ENCODE peak calls at places on chromosomes 3 and 15, in eight cellular contexts. One of them, this sample, is unnamed.

GRCh38 chr3:187802928-187803259 is 57.6 kb upstream of the BCL6 start:
- DNase-seq in GM23248: no peak
- DNase-seq in OCI-LY7: no peak
- DNase-seq in CD8-positive, alpha-beta memory T cell: no peak
- DNase-seq in DND-41: no peak
- DNase-seq in neuronal stem cell: no peak
- DNase-seq in upper lobe of left lung: no peak
- DNase-seq in A673: no peak
- DNase-seq in this sample: no peak

GRCh38 chr3:124157748-124158147 is 165.8 kb upstream of the ROPN1 start:
- DNase-seq in CD8-positive, alpha-beta memory T cell: no peak
- DNase-seq in A673: no peak
- DNase-seq in GM23248: no peak
- DNase-seq in neuronal stem cell: no peak
- DNase-seq in DND-41: no peak
- DNase-seq in OCI-LY7: no peak
- DNase-seq in upper lobe of left lung: no peak
- DNase-seq in this sample: no peak

GRCh38 chr3:10198761-10199688 is 34.3 kb downstream of the IRAK2 start:
- DNase-seq in DND-41: peak; percentile 23
- DNase-seq in CD8-positive, alpha-beta memory T cell: peak; percentile 51
- DNase-seq in upper lobe of left lung: no peak
- DNase-seq in A673: no peak
- DNase-seq in neuronal stem cell: no peak
- DNase-seq in GM23248: peak; percentile 83
- DNase-seq in OCI-LY7: peak; percentile 82
- DNase-seq in this sample: peak; percentile 64

GRCh38 chr3:16512435-16513140 is 911 bp downstream of the RFTN1 start:
- DNase-seq in upper lobe of left lung: peak; percentile 88
- DNase-seq in A673: no peak
- DNase-seq in DND-41: peak; percentile 75
- DNase-seq in OCI-LY7: peak; percentile 88
- DNase-seq in neuronal stem cell: no peak
- DNase-seq in CD8-positive, alpha-beta memory T cell: peak; percentile 35
- DNase-seq in GM23248: peak; percentile 76
- DNase-seq in this sample: peak; percentile 58

GRCh38 chr3:163071684-163072083 is 1575.1 kb downstream of the OTOL1 start:
- DNase-seq in OCI-LY7: no peak
- DNase-seq in neuronal stem cell: no peak
- DNase-seq in CD8-positive, alpha-beta memory T cell: no peak
- DNase-seq in A673: peak; percentile 44
- DNase-seq in DND-41: no peak
- DNase-seq in upper lobe of left lung: no peak
- DNase-seq in GM23248: peak; percentile 48
- DNase-seq in this sample: no peak

GRCh38 chr3:66208189-66208588 is 12.6 kb upstream of the SLC25A26 start:
- DNase-seq in CD8-positive, alpha-beta memory T cell: no peak
- DNase-seq in GM23248: no peak
- DNase-seq in neuronal stem cell: no peak
- DNase-seq in OCI-LY7: no peak
- DNase-seq in DND-41: no peak
- DNase-seq in upper lobe of left lung: no peak
- DNase-seq in A673: no peak
- DNase-seq in this sample: no peak

GRCh38 chr3:173191611-173192010 is 50.6 kb upstream of the SPATA16 start:
- DNase-seq in GM23248: peak; percentile 14
- DNase-seq in CD8-positive, alpha-beta memory T cell: no peak
- DNase-seq in OCI-LY7: no peak
- DNase-seq in neuronal stem cell: no peak
- DNase-seq in A673: peak; percentile 86
- DNase-seq in upper lobe of left lung: no peak
- DNase-seq in DND-41: no peak
- DNase-seq in this sample: no peak

GRCh38 chr3:5205165-5205941 is 17.8 kb downstream of the EDEM1 start:
- DNase-seq in upper lobe of left lung: no peak
- DNase-seq in CD8-positive, alpha-beta memory T cell: no peak
- DNase-seq in A673: no peak
- DNase-seq in DND-41: no peak
- DNase-seq in GM23248: peak; percentile 73
- DNase-seq in neuronal stem cell: no peak
- DNase-seq in OCI-LY7: no peak
- DNase-seq in this sample: no peak

GRCh38 chr3:129120254-129121004 is 1.2 kb downstream of the RAB43 start:
- DNase-seq in DND-41: peak; percentile 96
- DNase-seq in upper lobe of left lung: peak; percentile 87
- DNase-seq in CD8-positive, alpha-beta memory T cell: peak; percentile 81
- DNase-seq in GM23248: peak; percentile 95
- DNase-seq in OCI-LY7: peak; percentile 97
- DNase-seq in neuronal stem cell: peak; percentile 55
- DNase-seq in A673: peak; percentile 89
- DNase-seq in this sample: peak; percentile 95

DNA sequence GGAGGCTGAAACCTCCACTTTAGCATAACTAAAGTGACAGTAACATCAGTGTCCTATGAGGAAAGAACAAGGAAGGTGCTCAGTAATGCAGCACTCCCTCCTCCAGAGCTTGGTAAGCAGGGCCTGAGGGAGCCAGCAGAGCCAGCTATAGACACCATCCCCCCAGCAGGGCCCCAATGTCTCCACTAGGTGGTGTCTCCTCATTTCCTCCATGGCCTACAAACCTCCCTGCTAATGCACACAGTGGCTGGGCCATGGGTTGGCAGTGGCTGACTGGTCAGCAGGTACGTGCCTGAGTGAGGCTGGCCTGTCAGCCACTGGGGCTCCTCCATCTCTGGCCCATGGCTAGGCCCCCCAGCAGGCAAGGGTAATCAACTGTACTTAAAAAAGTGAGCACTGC is 13.6 kb downstream of the MRPS25 start:
- DNase-seq in A673: peak; percentile 67
- DNase-seq in upper lobe of left lung: no peak
- DNase-seq in DND-41: peak; percentile 58
- DNase-seq in GM23248: peak; percentile 70
- DNase-seq in neuronal stem cell: no peak
- DNase-seq in OCI-LY7: peak; percentile 78
- DNase-seq in CD8-positive, alpha-beta memory T cell: no peak
- DNase-seq in this sample: no peak
- H3K4me3 ChIP-seq in A673: no peak overlapping the region
- H3K4me3 ChIP-seq in upper lobe of left lung: no peak overlapping the region
- H3K4me3 ChIP-seq in DND-41: no peak overlapping the region
- H3K4me3 ChIP-seq in GM23248: no peak overlapping the region
- H3K4me3 ChIP-seq in neuronal stem cell: no peak overlapping the region
- H3K4me3 ChIP-seq in OCI-LY7: peak overlapping the region; percentile 22
- H3K4me3 ChIP-seq in CD8-positive, alpha-beta memory T cell: no peak overlapping the region
- H3K4me3 ChIP-seq in this sample: no peak overlapping the region

DNA sequence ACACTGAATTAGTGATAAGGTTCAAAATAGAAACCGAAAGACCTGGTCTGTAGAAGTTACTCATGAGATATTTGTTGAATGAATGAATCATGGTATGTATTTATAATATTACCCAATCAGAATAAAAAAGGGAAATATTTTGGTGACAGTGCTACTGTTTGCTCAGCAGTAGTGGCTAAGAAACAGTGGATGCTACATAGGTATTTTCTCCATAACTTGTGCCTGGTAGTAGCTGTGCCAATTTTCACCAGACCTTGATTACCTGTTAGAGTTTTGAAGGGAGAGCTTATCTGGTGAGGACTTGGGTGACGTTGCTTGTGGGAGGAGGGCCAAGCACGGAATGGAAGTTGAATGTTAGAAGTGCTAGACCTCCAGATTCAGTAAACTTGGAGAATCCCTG is 14.3 kb downstream of the LIMD1 start:
- DNase-seq in DND-41: no peak
- DNase-seq in OCI-LY7: no peak
- DNase-seq in neuronal stem cell: no peak
- DNase-seq in upper lobe of left lung: no peak
- DNase-seq in GM23248: peak; percentile 75
- DNase-seq in A673: no peak
- DNase-seq in CD8-positive, alpha-beta memory T cell: no peak
- DNase-seq in this sample: no peak
- H3K4me1 ChIP-seq in DND-41: peaks cover 7% of the 10 kb centered on the region
- H3K4me1 ChIP-seq in OCI-LY7: peaks cover 30% of the 10 kb centered on the region
- H3K4me1 ChIP-seq in neuronal stem cell: peaks cover 11% of the 10 kb centered on the region
- H3K4me1 ChIP-seq in upper lobe of left lung: peaks cover 77% of the 10 kb centered on the region
- H3K4me1 ChIP-seq in GM23248: peaks cover 23% of the 10 kb centered on the region
- H3K4me1 ChIP-seq in A673: no peaks in the 10 kb centered on the region
- H3K4me1 ChIP-seq in CD8-positive, alpha-beta memory T cell: no peaks in the 10 kb centered on the region
- H3K4me1 ChIP-seq in this sample: no peaks in the 10 kb centered on the region

GRCh38 chr15:72740202-72740601 is 43.4 kb downstream of the ADPGK start:
- DNase-seq in CD8-positive, alpha-beta memory T cell: no peak
- DNase-seq in A673: no peak
- DNase-seq in neuronal stem cell: no peak
- DNase-seq in GM23248: no peak
- DNase-seq in upper lobe of left lung: no peak
- DNase-seq in DND-41: no peak
- DNase-seq in OCI-LY7: peak; percentile 49
- DNase-seq in this sample: no peak

GRCh38 chr15:72737723-72738122 is 45.8 kb downstream of the ADPGK start:
- DNase-seq in neuronal stem cell: no peak
- DNase-seq in A673: no peak
- DNase-seq in OCI-LY7: no peak
- DNase-seq in DND-41: no peak
- DNase-seq in CD8-positive, alpha-beta memory T cell: no peak
- DNase-seq in upper lobe of left lung: no peak
- DNase-seq in GM23248: peak; percentile 8
- DNase-seq in this sample: no peak

GRCh38 chr15:72733941-72734738 is 48.1 kb downstream of the BBS4 start:
- DNase-seq in upper lobe of left lung: no peak
- DNase-seq in CD8-positive, alpha-beta memory T cell: no peak
- DNase-seq in A673: no peak
- DNase-seq in OCI-LY7: no peak
- DNase-seq in neuronal stem cell: no peak
- DNase-seq in DND-41: no peak
- DNase-seq in GM23248: no peak
- DNase-seq in this sample: no peak

GRCh38 chr15:72732554-72732953 is 46.5 kb downstream of the BBS4 start:
- DNase-seq in upper lobe of left lung: no peak
- DNase-seq in GM23248: no peak
- DNase-seq in neuronal stem cell: no peak
- DNase-seq in CD8-positive, alpha-beta memory T cell: no peak
- DNase-seq in A673: no peak
- DNase-seq in DND-41: no peak
- DNase-seq in OCI-LY7: no peak
- DNase-seq in this sample: no peak

DNA sequence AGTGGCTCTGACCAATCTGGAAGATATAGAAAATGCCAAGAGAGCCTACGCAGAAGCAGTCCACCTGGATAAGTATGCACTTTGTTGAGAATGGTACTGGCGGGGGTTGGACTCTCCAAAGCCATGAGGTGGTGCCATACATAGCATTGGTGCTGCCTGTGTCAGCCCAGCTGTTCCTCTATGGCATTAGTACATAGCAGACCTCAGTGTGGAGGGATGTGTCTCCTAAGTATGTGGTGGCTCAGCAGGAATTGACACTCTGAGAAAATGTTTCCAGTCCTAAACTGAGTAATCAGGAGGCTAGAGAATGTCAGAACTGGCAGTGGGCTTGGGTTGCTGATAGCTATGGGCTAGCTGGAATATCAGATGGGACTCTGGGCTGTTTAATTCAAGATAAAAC is 48.4 kb downstream of the ADPGK start:
- DNase-seq in OCI-LY7: no peak
- DNase-seq in CD8-positive, alpha-beta memory T cell: no peak
- DNase-seq in upper lobe of left lung: no peak
- DNase-seq in DND-41: no peak
- DNase-seq in neuronal stem cell: no peak
- DNase-seq in GM23248: no peak
- DNase-seq in A673: no peak
- DNase-seq in this sample: no peak
- H3K36me3 ChIP-seq in OCI-LY7: peaks cover 58% of the 10 kb centered on the region
- H3K36me3 ChIP-seq in CD8-positive, alpha-beta memory T cell: peaks cover 6% of the 10 kb centered on the region
- H3K36me3 ChIP-seq in upper lobe of left lung: peaks cover 30% of the 10 kb centered on the region
- H3K36me3 ChIP-seq in DND-41: peaks cover 33% of the 10 kb centered on the region
- H3K36me3 ChIP-seq in neuronal stem cell: peaks cover 30% of the 10 kb centered on the region
- H3K36me3 ChIP-seq in GM23248: peaks cover 23% of the 10 kb centered on the region
- H3K36me3 ChIP-seq in A673: peaks cover 40% of the 10 kb centered on the region
- H3K36me3 ChIP-seq in this sample: peaks cover 13% of the 10 kb centered on the region

GRCh38 chr15:48176097-48176496 is 2.0 kb downstream of the MYEF2 start:
- DNase-seq in neuronal stem cell: no peak
- DNase-seq in upper lobe of left lung: no peak
- DNase-seq in A673: peak; percentile 61
- DNase-seq in DND-41: no peak
- DNase-seq in CD8-positive, alpha-beta memory T cell: no peak
- DNase-seq in GM23248: peak; percentile 2
- DNase-seq in OCI-LY7: no peak
- DNase-seq in this sample: no peak
- H3K4me3 ChIP-seq in neuronal stem cell: peak overlapping the region; percentile 55
- H3K4me3 ChIP-seq in upper lobe of left lung: no peak overlapping the region
- H3K4me3 ChIP-seq in A673: peak overlapping the region; percentile 74
- H3K4me3 ChIP-seq in DND-41: no peak overlapping the region
- H3K4me3 ChIP-seq in CD8-positive, alpha-beta memory T cell: no peak overlapping the region
- H3K4me3 ChIP-seq in GM23248: no peak overlapping the region
- H3K4me3 ChIP-seq in OCI-LY7: peak overlapping the region; percentile 84
- H3K4me3 ChIP-seq in this sample: no peak overlapping the region

GRCh38 chr3:51678186-51678585 is 7.1 kb downstream of the TEX264 start:
- DNase-seq in A673: no peak
- DNase-seq in CD8-positive, alpha-beta memory T cell: no peak
- DNase-seq in DND-41: no peak
- DNase-seq in OCI-LY7: no peak
- DNase-seq in upper lobe of left lung: no peak
- DNase-seq in neuronal stem cell: no peak
- DNase-seq in GM23248: no peak
- DNase-seq in this sample: no peak
- H3K4me1 ChIP-seq in A673: peaks cover 3% of the 10 kb centered on the region
- H3K4me1 ChIP-seq in CD8-positive, alpha-beta memory T cell: peaks cover 96% of the 10 kb centered on the region
- H3K4me1 ChIP-seq in DND-41: peaks cover 38% of the 10 kb centered on the region
- H3K4me1 ChIP-seq in OCI-LY7: peaks cover 38% of the 10 kb centered on the region
- H3K4me1 ChIP-seq in upper lobe of left lung: peaks cover 55% of the 10 kb centered on the region
- H3K4me1 ChIP-seq in neuronal stem cell: peaks cover 7% of the 10 kb centered on the region
- H3K4me1 ChIP-seq in GM23248: peaks cover 27% of the 10 kb centered on the region
- H3K4me1 ChIP-seq in this sample: peaks cover 89% of the 10 kb centered on the region

GRCh38 chr3:62134061-62134496 is 239.3 kb downstream of the FEZF2 start:
- DNase-seq in CD8-positive, alpha-beta memory T cell: no peak
- DNase-seq in neuronal stem cell: no peak
- DNase-seq in DND-41: no peak
- DNase-seq in OCI-LY7: no peak
- DNase-seq in upper lobe of left lung: no peak
- DNase-seq in GM23248: peak; percentile 27
- DNase-seq in A673: peak; percentile 48
- DNase-seq in this sample: no peak
- H3K36me3 ChIP-seq in CD8-positive, alpha-beta memory T cell: no peaks in the 10 kb centered on the region
- H3K36me3 ChIP-seq in neuronal stem cell: no peaks in the 10 kb centered on the region
- H3K36me3 ChIP-seq in DND-41: no peaks in the 10 kb centered on the region
- H3K36me3 ChIP-seq in OCI-LY7: no peaks in the 10 kb centered on the region
- H3K36me3 ChIP-seq in upper lobe of left lung: no peaks in the 10 kb centered on the region
- H3K36me3 ChIP-seq in GM23248: no peaks in the 10 kb centered on the region
- H3K36me3 ChIP-seq in A673: no peaks in the 10 kb centered on the region
- H3K36me3 ChIP-seq in this sample: no peaks in the 10 kb centered on the region